ENCODE peak calls at places on chromosomes 13 and 19, in four cellular contexts. One of them, this sample, is unnamed.

GRCh38 chr13:102310691-102311432 is 91.0 kb downstream of the FGF14 start:
- DNase-seq in breast epithelium: no peak
- DNase-seq in esophagus squamous epithelium: no peak
- DNase-seq in CD4-positive, alpha-beta memory T cell: no peak
- DNase-seq in this sample: no peak

GRCh38 chr13:20125129-20125782 is 35.6 kb downstream of the GJA3 start:
- DNase-seq in esophagus squamous epithelium: no peak
- DNase-seq in breast epithelium: no peak
- DNase-seq in CD4-positive, alpha-beta memory T cell: no peak
- DNase-seq in this sample: no peak

GRCh38 chr19:18807861-18808331 is 16.8 kb upstream of the COMP start:
- DNase-seq in CD4-positive, alpha-beta memory T cell: no peak
- DNase-seq in esophagus squamous epithelium: no peak
- DNase-seq in breast epithelium: no peak
- DNase-seq in this sample: no peak

GRCh38 chr19:51691122-51692064 is 1.7 kb upstream of the SPACA6 start:
- DNase-seq in esophagus squamous epithelium: no peak
- DNase-seq in CD4-positive, alpha-beta memory T cell: no peak
- DNase-seq in breast epithelium: no peak
- DNase-seq in this sample: no peak

GRCh38 chr19:21947775-21948174 is 63.0 kb downstream of the ZNF208 start:
- DNase-seq in breast epithelium: no peak
- DNase-seq in CD4-positive, alpha-beta memory T cell: no peak
- DNase-seq in esophagus squamous epithelium: no peak
- DNase-seq in this sample: no peak

GRCh38 chr13:105591308-105591707 is 944.2 kb downstream of the EFNB2 start:
- DNase-seq in CD4-positive, alpha-beta memory T cell: no peak
- DNase-seq in breast epithelium: no peak
- DNase-seq in esophagus squamous epithelium: no peak
- DNase-seq in this sample: no peak

GRCh38 chr13:33512880-33513554 is 227.5 kb upstream of the STARD13 start:
- DNase-seq in CD4-positive, alpha-beta memory T cell: no peak
- DNase-seq in esophagus squamous epithelium: no peak
- DNase-seq in breast epithelium: no peak
- DNase-seq in this sample: no peak

GRCh38 chr13:46386996-46387851 is at the start of gene RUBCNL:
- DNase-seq in esophagus squamous epithelium: no peak
- DNase-seq in CD4-positive, alpha-beta memory T cell: peak
- DNase-seq in breast epithelium: no peak
- DNase-seq in this sample: peak

GRCh38 chr13:99978781-99979452 is 2.7 kb upstream of the ZIC2 start:
- DNase-seq in CD4-positive, alpha-beta memory T cell: peak
- DNase-seq in esophagus squamous epithelium: no peak
- DNase-seq in breast epithelium: peak
- DNase-seq in this sample: no peak

GRCh38 chr13:98171806-98172569 is 5.1 kb downstream of the RNF113B start:
- DNase-seq in esophagus squamous epithelium: no peak
- DNase-seq in breast epithelium: no peak
- DNase-seq in CD4-positive, alpha-beta memory T cell: no peak
- DNase-seq in this sample: no peak

GRCh38 chr13:97058417-97058816 is 64.1 kb upstream of the OXGR1 start:
- DNase-seq in CD4-positive, alpha-beta memory T cell: no peak
- DNase-seq in esophagus squamous epithelium: no peak
- DNase-seq in breast epithelium: no peak
- DNase-seq in this sample: no peak

GRCh38 chr19:6362351-6362801 is 1.0 kb downstream of the CLPP start:
- DNase-seq in esophagus squamous epithelium: no peak
- DNase-seq in breast epithelium: no peak
- DNase-seq in CD4-positive, alpha-beta memory T cell: peak
- DNase-seq in this sample: no peak

GRCh38 chr13:87331178-87331577 is 340.0 kb upstream of the SLITRK5 start:
- DNase-seq in esophagus squamous epithelium: no peak
- DNase-seq in CD4-positive, alpha-beta memory T cell: no peak
- DNase-seq in breast epithelium: peak
- DNase-seq in this sample: no peak

GRCh38 chr19:33290956-33291622 is 11.2 kb downstream of the CEBPA start:
- DNase-seq in esophagus squamous epithelium: no peak
- DNase-seq in CD4-positive, alpha-beta memory T cell: no peak
- DNase-seq in breast epithelium: no peak
- DNase-seq in this sample: no peak

GRCh38 chr13:100511422-100511821 is 77.2 kb downstream of the GGACT start:
- DNase-seq in esophagus squamous epithelium: no peak
- DNase-seq in CD4-positive, alpha-beta memory T cell: no peak
- DNase-seq in breast epithelium: no peak
- DNase-seq in this sample: no peak

GRCh38 chr19:11375143-11375948 is 880 bp downstream of the SWSAP1 start:
- DNase-seq in breast epithelium: peak
- DNase-seq in esophagus squamous epithelium: no peak
- DNase-seq in CD4-positive, alpha-beta memory T cell: peak
- DNase-seq in this sample: peak

GRCh38 chr19:5607318-5608270 is 15.0 kb downstream of the SAFB2 start:
- DNase-seq in CD4-positive, alpha-beta memory T cell: no peak
- DNase-seq in breast epithelium: no peak
- DNase-seq in esophagus squamous epithelium: no peak
- DNase-seq in this sample: no peak

GRCh38 chr19:18898081-18898532 is 2.1 kb upstream of the CERS1 start:
- DNase-seq in breast epithelium: no peak
- DNase-seq in CD4-positive, alpha-beta memory T cell: no peak
- DNase-seq in esophagus squamous epithelium: no peak
- DNase-seq in this sample: no peak

GRCh38 chr13:75843033-75843432 is 206.9 kb downstream of the LMO7 start:
- DNase-seq in esophagus squamous epithelium: no peak
- DNase-seq in breast epithelium: no peak
- DNase-seq in CD4-positive, alpha-beta memory T cell: no peak
- DNase-seq in this sample: no peak

DNA sequence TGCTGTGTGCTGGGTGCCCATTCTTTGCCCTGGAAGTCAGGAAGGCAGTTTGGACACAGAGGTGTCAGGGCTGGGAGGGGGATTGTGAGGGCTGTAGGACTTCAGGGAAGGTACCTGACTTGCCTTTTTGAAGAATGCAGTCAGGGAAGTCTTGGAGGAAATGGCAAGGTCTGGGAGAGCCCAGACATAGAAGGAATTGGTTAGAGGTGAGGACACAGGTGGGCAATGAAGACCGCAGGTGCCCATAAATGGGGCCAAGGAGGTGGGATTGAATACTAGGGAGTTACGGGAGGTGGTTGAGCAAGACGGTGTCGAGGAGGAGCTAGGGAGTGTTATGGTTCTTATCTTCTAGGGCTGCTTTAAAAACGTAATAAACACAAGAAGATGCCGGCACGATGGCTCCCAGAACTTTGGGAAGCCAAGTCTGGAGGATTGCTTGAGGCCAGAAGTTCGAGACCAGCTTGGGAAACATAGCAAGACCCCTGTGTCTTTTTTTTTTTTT is 1.4 kb upstream of the DDA1 start:
- DNase-seq in esophagus squamous epithelium: no peak
- DNase-seq in breast epithelium: no peak
- DNase-seq in CD4-positive, alpha-beta memory T cell: no peak
- DNase-seq in this sample: no peak
- H3K27ac ChIP-seq in esophagus squamous epithelium: no peak
- H3K27ac ChIP-seq in breast epithelium: no peak
- H3K27ac ChIP-seq in CD4-positive, alpha-beta memory T cell: no peak
- H3K27ac ChIP-seq in this sample: no peak

GRCh38 chr13:51731759-51732158 is 72.2 kb downstream of the DHRS12 start:
- DNase-seq in breast epithelium: no peak
- DNase-seq in CD4-positive, alpha-beta memory T cell: no peak
- DNase-seq in esophagus squamous epithelium: no peak
- DNase-seq in this sample: no peak
- H3K27ac ChIP-seq in breast epithelium: peak
- H3K27ac ChIP-seq in CD4-positive, alpha-beta memory T cell: no peak
- H3K27ac ChIP-seq in esophagus squamous epithelium: no peak
- H3K27ac ChIP-seq in this sample: no peak

DNA sequence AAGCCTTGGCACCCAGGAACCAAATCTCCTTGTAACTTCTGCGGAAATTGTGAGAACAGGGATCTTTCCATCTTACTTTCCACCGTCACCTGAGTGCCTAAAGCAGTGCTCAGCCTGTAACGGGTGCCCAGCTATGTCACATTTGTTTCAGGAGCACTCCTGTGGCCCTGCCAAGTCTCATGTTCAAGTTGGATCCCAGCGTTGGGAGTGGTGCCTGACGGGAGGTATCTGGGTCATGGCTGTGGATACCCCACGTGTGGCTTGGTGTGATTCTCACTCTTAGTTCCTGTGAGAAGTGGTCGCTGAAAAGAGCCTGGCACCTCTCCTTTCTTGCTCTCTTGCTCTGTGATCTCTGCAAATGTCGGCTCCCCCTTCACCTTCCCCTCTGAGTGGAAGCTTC is 114.9 kb downstream of the UQCRFS1 start:
- DNase-seq in CD4-positive, alpha-beta memory T cell: no peak
- DNase-seq in breast epithelium: no peak
- DNase-seq in esophagus squamous epithelium: no peak
- DNase-seq in this sample: no peak
- H3K27ac ChIP-seq in CD4-positive, alpha-beta memory T cell: no peak
- H3K27ac ChIP-seq in breast epithelium: peak
- H3K27ac ChIP-seq in esophagus squamous epithelium: no peak
- H3K27ac ChIP-seq in this sample: no peak

GRCh38 chr19:15502264-15502663 is 6.1 kb upstream of the CYP4F22 start:
- DNase-seq in breast epithelium: no peak
- DNase-seq in CD4-positive, alpha-beta memory T cell: no peak
- DNase-seq in esophagus squamous epithelium: no peak
- DNase-seq in this sample: no peak

GRCh38 chr19:15511671-15512424 is 3.5 kb downstream of the CYP4F22 start:
- DNase-seq in CD4-positive, alpha-beta memory T cell: no peak
- DNase-seq in breast epithelium: no peak
- DNase-seq in esophagus squamous epithelium: no peak
- DNase-seq in this sample: no peak

GRCh38 chr19:15508035-15508710 is at the start of gene CYP4F22:
- DNase-seq in breast epithelium: no peak
- DNase-seq in esophagus squamous epithelium: no peak
- DNase-seq in CD4-positive, alpha-beta memory T cell: no peak
- DNase-seq in this sample: no peak

GRCh38 chr19:15506074-15506565 is 2.2 kb upstream of the CYP4F22 start:
- DNase-seq in esophagus squamous epithelium: no peak
- DNase-seq in breast epithelium: no peak
- DNase-seq in CD4-positive, alpha-beta memory T cell: no peak
- DNase-seq in this sample: no peak

DNA sequence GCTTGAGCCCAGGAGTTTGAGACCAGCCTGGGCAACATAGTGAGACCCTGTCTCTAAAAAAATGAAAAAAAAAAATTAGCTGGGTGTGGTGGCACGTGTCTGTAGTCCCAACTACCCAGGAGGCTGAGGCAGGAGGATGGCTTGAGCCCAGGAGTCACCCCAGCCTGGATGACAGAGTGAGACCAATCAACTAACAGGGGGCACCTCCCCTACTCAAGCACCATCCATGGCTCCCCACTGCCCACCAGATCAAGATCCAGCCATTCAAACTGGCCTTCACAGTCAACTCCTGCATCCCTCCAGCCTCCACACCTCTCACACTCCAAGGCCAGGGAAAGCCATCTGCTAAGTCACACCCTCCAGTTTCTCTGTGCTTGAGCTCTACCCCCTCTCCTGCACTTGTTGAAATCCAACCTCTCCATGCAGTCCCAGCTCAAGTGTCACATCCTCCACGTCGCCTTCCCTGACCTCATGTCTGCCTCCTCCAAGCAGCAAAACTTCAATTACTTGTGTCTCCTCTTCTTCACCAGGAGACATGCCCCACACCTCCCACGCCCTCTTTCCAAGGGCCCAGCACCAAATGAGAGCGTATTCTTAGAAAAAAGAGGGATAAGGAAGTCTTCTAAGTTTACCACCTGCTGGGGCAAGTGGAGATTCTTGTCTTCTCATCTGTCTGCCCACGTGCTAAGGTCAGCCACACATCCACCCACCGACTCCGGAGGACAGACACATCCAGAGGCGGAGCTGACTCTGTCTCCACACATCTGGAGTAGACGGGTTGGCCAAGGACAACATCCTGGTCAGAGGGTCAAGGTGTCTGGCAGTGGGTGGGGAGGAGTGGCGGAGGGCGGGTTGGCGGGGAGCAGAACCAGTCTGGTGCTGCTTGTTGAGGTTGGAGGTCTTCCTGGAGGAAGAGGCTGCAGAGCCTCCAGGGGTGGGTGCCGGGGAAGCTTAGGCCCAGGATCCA is 974 bp upstream of the CYP4F22 start:
- DNase-seq in CD4-positive, alpha-beta memory T cell: no peak
- DNase-seq in esophagus squamous epithelium: no peak
- DNase-seq in breast epithelium: no peak
- DNase-seq in this sample: no peak
- H3K27ac ChIP-seq in CD4-positive, alpha-beta memory T cell: no peak
- H3K27ac ChIP-seq in esophagus squamous epithelium: no peak
- H3K27ac ChIP-seq in breast epithelium: no peak
- H3K27ac ChIP-seq in this sample: no peak

GRCh38 chr13:30576528-30576927 is 41.2 kb upstream of the USPL1 start:
- DNase-seq in esophagus squamous epithelium: no peak
- DNase-seq in breast epithelium: no peak
- DNase-seq in CD4-positive, alpha-beta memory T cell: peak
- DNase-seq in this sample: no peak
- H3K27ac ChIP-seq in esophagus squamous epithelium: no peak
- H3K27ac ChIP-seq in breast epithelium: no peak
- H3K27ac ChIP-seq in CD4-positive, alpha-beta memory T cell: no peak
- H3K27ac ChIP-seq in this sample: no peak

DNA sequence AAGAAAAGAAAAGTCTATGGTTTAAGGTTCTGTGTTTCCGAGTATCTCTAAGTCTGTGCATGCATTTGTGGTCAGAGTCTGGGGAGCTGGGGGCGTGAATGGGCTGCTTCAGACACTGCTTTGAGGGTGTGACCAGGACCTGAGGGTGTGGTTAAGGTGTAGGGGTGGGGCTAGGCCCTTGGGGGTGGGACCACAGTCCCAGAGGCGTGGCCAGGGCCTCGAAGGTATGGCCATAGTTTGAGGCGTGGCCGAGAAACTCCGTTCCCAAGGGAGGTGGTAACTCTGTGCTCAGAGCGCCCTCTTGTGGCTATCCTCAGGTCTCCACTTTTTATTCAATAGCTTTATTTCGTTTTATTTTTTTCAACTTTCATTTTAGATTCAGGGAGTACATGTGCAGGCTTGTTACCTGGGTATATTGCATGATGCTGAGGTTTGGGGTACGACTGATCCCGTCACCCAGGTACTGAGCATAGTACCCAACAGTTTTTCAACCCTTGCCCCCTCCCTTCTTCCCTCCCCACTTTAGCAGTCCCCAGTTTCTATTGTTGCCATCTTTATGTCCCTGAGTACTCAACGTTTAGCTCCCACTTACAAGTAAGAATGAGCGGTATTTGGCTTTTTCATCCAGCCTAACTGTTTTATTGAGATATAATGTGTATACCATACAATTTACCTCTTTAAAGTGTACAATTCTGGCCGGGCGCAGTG is 7.0 kb upstream of the CBLC start:
- DNase-seq in CD4-positive, alpha-beta memory T cell: peak
- DNase-seq in esophagus squamous epithelium: peak
- DNase-seq in breast epithelium: peak
- DNase-seq in this sample: peak
- H3K27ac ChIP-seq in CD4-positive, alpha-beta memory T cell: no peak
- H3K27ac ChIP-seq in esophagus squamous epithelium: peak
- H3K27ac ChIP-seq in breast epithelium: no peak
- H3K27ac ChIP-seq in this sample: no peak

GRCh38 chr13:49655906-49656305 is 27.6 kb downstream of the ARL11 start:
- DNase-seq in breast epithelium: no peak
- DNase-seq in CD4-positive, alpha-beta memory T cell: no peak
- DNase-seq in esophagus squamous epithelium: no peak
- DNase-seq in this sample: no peak
- H3K27ac ChIP-seq in breast epithelium: no peak
- H3K27ac ChIP-seq in CD4-positive, alpha-beta memory T cell: no peak
- H3K27ac ChIP-seq in esophagus squamous epithelium: peak
- H3K27ac ChIP-seq in this sample: no peak

GRCh38 chr19:38135150-38135998 is 88.6 kb downstream of the DPF1 start:
- DNase-seq in breast epithelium: no peak
- DNase-seq in CD4-positive, alpha-beta memory T cell: no peak
- DNase-seq in esophagus squamous epithelium: no peak
- DNase-seq in this sample: no peak
- H3K27ac ChIP-seq in breast epithelium: no peak
- H3K27ac ChIP-seq in CD4-positive, alpha-beta memory T cell: no peak
- H3K27ac ChIP-seq in esophagus squamous epithelium: peak
- H3K27ac ChIP-seq in this sample: no peak